ENCODE peak calls at places on chromosomes 6 and 20, in four cellular contexts. K is ovary, A is HS-5, I is A549. D is an unnamed sample.

GRCh38 chr20:3621111-3621510 is 42.1 kb downstream of the GFRA4 start:
- DNase-seq in I (no peak), K (no peak), A (no peak), D (no peak)

GRCh38 chr6:44701637-44702101 is 314.2 kb downstream of the CDC5L start:
- DNase-seq in K (no peak), I (no peak), A (no peak), D (no peak)

GRCh38 chr6:50185006-50185405 is 135.3 kb upstream of the DEFB112 start:
- DNase-seq in K (no peak), I (no peak), A (no peak), D (no peak)

GRCh38 chr6:97322811-97323210 is 39.8 kb upstream of the MMS22L start:
- DNase-seq in I (no peak), A (peak), K (no peak), D (no peak)

GRCh38 chr6:170210026-170210390 is 80.9 kb downstream of the DLL1 start:
- DNase-seq in K (no peak), A (no peak), I (no peak), D (peak)

GRCh38 chr6:70208235-70208790 is 94.6 kb downstream of the COL9A1 start:
- DNase-seq in K (no peak), I (no peak), A (no peak), D (no peak)

GRCh38 chr6:119446623-119447008 is 97.1 kb upstream of the MAN1A1 start:
- DNase-seq in A (no peak), K (no peak), I (no peak), D (peak)

GRCh38 chr20:45861157-45862075 is 4.0 kb downstream of the ZSWIM3 start:
- DNase-seq in I (no peak), K (peak), A (no peak), D (no peak)

GRCh38 chr20:1486566-1486965 is 4.7 kb downstream of the SIRPB2 start:
- DNase-seq in K (no peak), I (no peak), A (no peak), D (no peak)

GRCh38 chr6:132007474-132008190 is 56.5 kb upstream of the CCN2 start:
- DNase-seq in K (no peak), A (peak), I (no peak), D (no peak)

GRCh38 chr20:8361008-8361652 is 229.1 kb downstream of the PLCB1 start:
- DNase-seq in I (no peak), A (peak), K (no peak), D (no peak)

GRCh38 chr20:20034486-20034885 is 17.3 kb downstream of the NAA20 start:
- DNase-seq in A (no peak), K (no peak), I (no peak), D (no peak)

GRCh38 chr6:55822815-55823214 is 52.6 kb downstream of the BMP5 start:
- DNase-seq in I (no peak), K (no peak), A (peak), D (no peak)

GRCh38 chr6:3885262-3886036 is 36.3 kb downstream of the FAM50B start:
- DNase-seq in A (no peak), I (peak), K (no peak), D (no peak)

GRCh38 chr6:132683543-132683942 is 24.6 kb upstream of the TAAR1 start:
- DNase-seq in I (no peak), A (no peak), K (no peak), D (no peak)

GRCh38 chr6:97726378-97726777 is 443.4 kb upstream of the MMS22L start:
- DNase-seq in K (no peak), I (no peak), A (no peak), D (no peak)

GRCh38 chr6:22279427-22279826 is 17.4 kb downstream of the PRL start:
- DNase-seq in I (no peak), A (no peak), K (no peak), D (no peak)

GRCh38 chr20:34643919-34644318 is 33.0 kb downstream of the PIGU start:
- DNase-seq in A (peak), I (no peak), K (no peak), D (no peak)